ENCODE peak calls at places on chromosomes 13 and 19, in six cellular contexts. One of them, this sample, is unnamed.

GRCh38 chr19:55638864-55639359 is 1.9 kb upstream of the ZNF580 start:
- DNase-seq in stimulated activated CD8-positive, alpha-beta memory T cell treated with anti-CD3 and anti-CD28 coated beads, Interleukin-15, amount 100 ng/mL, for 4 hours: no peak
- DNase-seq in mammary epithelial cell: no peak
- DNase-seq in endodermal cell: peak; percentile 81
- DNase-seq in cortex of kidney: no peak
- DNase-seq in AG08396: no peak
- DNase-seq in this sample: no peak

GRCh38 chr19:41430907-41431306 is 3.7 kb upstream of the B3GNT8 start:
- DNase-seq in stimulated activated CD8-positive, alpha-beta memory T cell treated with anti-CD3 and anti-CD28 coated beads, Interleukin-15, amount 100 ng/mL, for 4 hours: no peak
- DNase-seq in AG08396: no peak
- DNase-seq in endodermal cell: no peak
- DNase-seq in mammary epithelial cell: no peak
- DNase-seq in cortex of kidney: no peak
- DNase-seq in this sample: no peak

GRCh38 chr19:13029893-13030292 is 34.6 kb downstream of the NFIX start:
- DNase-seq in mammary epithelial cell: no peak
- DNase-seq in cortex of kidney: no peak
- DNase-seq in AG08396: no peak
- DNase-seq in endodermal cell: peak; percentile 79
- DNase-seq in stimulated activated CD8-positive, alpha-beta memory T cell treated with anti-CD3 and anti-CD28 coated beads, Interleukin-15, amount 100 ng/mL, for 4 hours: no peak
- DNase-seq in this sample: no peak

GRCh38 chr19:40392894-40393517 is 3.0 kb upstream of the HIPK4 start:
- DNase-seq in cortex of kidney: no peak
- DNase-seq in AG08396: no peak
- DNase-seq in stimulated activated CD8-positive, alpha-beta memory T cell treated with anti-CD3 and anti-CD28 coated beads, Interleukin-15, amount 100 ng/mL, for 4 hours: no peak
- DNase-seq in endodermal cell: no peak
- DNase-seq in mammary epithelial cell: peak; percentile 40
- DNase-seq in this sample: no peak

GRCh38 chr19:33406521-33407139 is 33.1 kb downstream of the CEBPG start:
- DNase-seq in endodermal cell: peak; percentile 97
- DNase-seq in AG08396: peak; percentile 90
- DNase-seq in mammary epithelial cell: peak; percentile 28
- DNase-seq in stimulated activated CD8-positive, alpha-beta memory T cell treated with anti-CD3 and anti-CD28 coated beads, Interleukin-15, amount 100 ng/mL, for 4 hours: peak; percentile 26
- DNase-seq in cortex of kidney: no peak
- DNase-seq in this sample: no peak

GRCh38 chr19:2546128-2547032 is 70.5 kb downstream of the GADD45B start:
- DNase-seq in AG08396: no peak
- DNase-seq in cortex of kidney: no peak
- DNase-seq in endodermal cell: peak; percentile 85
- DNase-seq in mammary epithelial cell: no peak
- DNase-seq in stimulated activated CD8-positive, alpha-beta memory T cell treated with anti-CD3 and anti-CD28 coated beads, Interleukin-15, amount 100 ng/mL, for 4 hours: no peak
- DNase-seq in this sample: no peak

GRCh38 chr13:100980171-100980570 is 305.6 kb upstream of the TMTC4 start:
- DNase-seq in stimulated activated CD8-positive, alpha-beta memory T cell treated with anti-CD3 and anti-CD28 coated beads, Interleukin-15, amount 100 ng/mL, for 4 hours: no peak
- DNase-seq in AG08396: no peak
- DNase-seq in endodermal cell: no peak
- DNase-seq in mammary epithelial cell: no peak
- DNase-seq in cortex of kidney: no peak
- DNase-seq in this sample: no peak

GRCh38 chr19:30229524-30230174 is 142.5 kb upstream of the ZNF536 start:
- DNase-seq in stimulated activated CD8-positive, alpha-beta memory T cell treated with anti-CD3 and anti-CD28 coated beads, Interleukin-15, amount 100 ng/mL, for 4 hours: no peak
- DNase-seq in endodermal cell: peak; percentile 64
- DNase-seq in mammary epithelial cell: no peak
- DNase-seq in cortex of kidney: no peak
- DNase-seq in AG08396: peak; percentile 67
- DNase-seq in this sample: no peak

GRCh38 chr19:5585461-5586299 is 17.9 kb upstream of the TINCR start:
- DNase-seq in AG08396: no peak
- DNase-seq in mammary epithelial cell: no peak
- DNase-seq in cortex of kidney: no peak
- DNase-seq in stimulated activated CD8-positive, alpha-beta memory T cell treated with anti-CD3 and anti-CD28 coated beads, Interleukin-15, amount 100 ng/mL, for 4 hours: peak; percentile 8
- DNase-seq in endodermal cell: peak; percentile 94
- DNase-seq in this sample: no peak

GRCh38 chr13:73169971-73170370 is 111.2 kb downstream of the KLF5 start:
- DNase-seq in stimulated activated CD8-positive, alpha-beta memory T cell treated with anti-CD3 and anti-CD28 coated beads, Interleukin-15, amount 100 ng/mL, for 4 hours: no peak
- DNase-seq in endodermal cell: peak; percentile 64
- DNase-seq in AG08396: no peak
- DNase-seq in mammary epithelial cell: no peak
- DNase-seq in cortex of kidney: no peak
- DNase-seq in this sample: no peak

GRCh38 chr19:5128251-5128931 is 159.5 kb downstream of the KDM4B start:
- DNase-seq in AG08396: peak; percentile 88
- DNase-seq in stimulated activated CD8-positive, alpha-beta memory T cell treated with anti-CD3 and anti-CD28 coated beads, Interleukin-15, amount 100 ng/mL, for 4 hours: no peak
- DNase-seq in cortex of kidney: no peak
- DNase-seq in endodermal cell: peak; percentile 87
- DNase-seq in mammary epithelial cell: no peak
- DNase-seq in this sample: no peak

GRCh38 chr13:98301721-98302120 is 124.7 kb upstream of the RNF113B start:
- DNase-seq in endodermal cell: no peak
- DNase-seq in cortex of kidney: no peak
- DNase-seq in stimulated activated CD8-positive, alpha-beta memory T cell treated with anti-CD3 and anti-CD28 coated beads, Interleukin-15, amount 100 ng/mL, for 4 hours: no peak
- DNase-seq in AG08396: peak; percentile 32
- DNase-seq in mammary epithelial cell: no peak
- DNase-seq in this sample: no peak

GRCh38 chr19:40542197-40542859 is 34.3 kb upstream of the SHKBP1 start:
- DNase-seq in mammary epithelial cell: no peak
- DNase-seq in stimulated activated CD8-positive, alpha-beta memory T cell treated with anti-CD3 and anti-CD28 coated beads, Interleukin-15, amount 100 ng/mL, for 4 hours: no peak
- DNase-seq in endodermal cell: no peak
- DNase-seq in cortex of kidney: no peak
- DNase-seq in AG08396: peak; percentile 62
- DNase-seq in this sample: no peak

GRCh38 chr13:113584205-113584869 is at the start of gene TFDP1:
- DNase-seq in cortex of kidney: no peak
- DNase-seq in stimulated activated CD8-positive, alpha-beta memory T cell treated with anti-CD3 and anti-CD28 coated beads, Interleukin-15, amount 100 ng/mL, for 4 hours: no peak
- DNase-seq in AG08396: peak; percentile 98
- DNase-seq in endodermal cell: peak; percentile 94
- DNase-seq in mammary epithelial cell: peak; percentile 86
- DNase-seq in this sample: peak; percentile 82

GRCh38 chr13:44155422-44156293 is 218.0 kb upstream of the SERP2 start:
- DNase-seq in stimulated activated CD8-positive, alpha-beta memory T cell treated with anti-CD3 and anti-CD28 coated beads, Interleukin-15, amount 100 ng/mL, for 4 hours: no peak
- DNase-seq in AG08396: peak; percentile 59
- DNase-seq in mammary epithelial cell: no peak
- DNase-seq in cortex of kidney: no peak
- DNase-seq in endodermal cell: peak; percentile 69
- DNase-seq in this sample: no peak

GRCh38 chr13:24982333-24982999 is 113.5 kb upstream of the PABPC3 start:
- DNase-seq in cortex of kidney: no peak
- DNase-seq in endodermal cell: no peak
- DNase-seq in mammary epithelial cell: no peak
- DNase-seq in AG08396: no peak
- DNase-seq in stimulated activated CD8-positive, alpha-beta memory T cell treated with anti-CD3 and anti-CD28 coated beads, Interleukin-15, amount 100 ng/mL, for 4 hours: no peak
- DNase-seq in this sample: no peak

GRCh38 chr19:2428756-2429711 is 1.6 kb upstream of the TIMM13 start:
- DNase-seq in mammary epithelial cell: no peak
- DNase-seq in AG08396: no peak
- DNase-seq in endodermal cell: peak; percentile 74
- DNase-seq in cortex of kidney: no peak
- DNase-seq in stimulated activated CD8-positive, alpha-beta memory T cell treated with anti-CD3 and anti-CD28 coated beads, Interleukin-15, amount 100 ng/mL, for 4 hours: no peak
- DNase-seq in this sample: no peak

GRCh38 chr13:77136902-77137420 is 110.0 kb upstream of the FBXL3 start:
- DNase-seq in stimulated activated CD8-positive, alpha-beta memory T cell treated with anti-CD3 and anti-CD28 coated beads, Interleukin-15, amount 100 ng/mL, for 4 hours: no peak
- DNase-seq in cortex of kidney: no peak
- DNase-seq in AG08396: peak; percentile 23
- DNase-seq in endodermal cell: no peak
- DNase-seq in mammary epithelial cell: peak; percentile 20
- DNase-seq in this sample: no peak

GRCh38 chr13:83753912-83754624 is 128.2 kb downstream of the SLITRK1 start:
- DNase-seq in mammary epithelial cell: peak; percentile 89
- DNase-seq in stimulated activated CD8-positive, alpha-beta memory T cell treated with anti-CD3 and anti-CD28 coated beads, Interleukin-15, amount 100 ng/mL, for 4 hours: no peak
- DNase-seq in endodermal cell: no peak
- DNase-seq in cortex of kidney: no peak
- DNase-seq in AG08396: no peak
- DNase-seq in this sample: no peak

GRCh38 chr13:114058051-114058867 is 74.2 kb downstream of the RASA3 start:
- DNase-seq in mammary epithelial cell: no peak
- DNase-seq in endodermal cell: no peak
- DNase-seq in AG08396: no peak
- DNase-seq in cortex of kidney: no peak
- DNase-seq in stimulated activated CD8-positive, alpha-beta memory T cell treated with anti-CD3 and anti-CD28 coated beads, Interleukin-15, amount 100 ng/mL, for 4 hours: no peak
- DNase-seq in this sample: no peak

GRCh38 chr19:46408611-46409039 is 4.7 kb downstream of the CCDC8 start:
- DNase-seq in stimulated activated CD8-positive, alpha-beta memory T cell treated with anti-CD3 and anti-CD28 coated beads, Interleukin-15, amount 100 ng/mL, for 4 hours: no peak
- DNase-seq in AG08396: no peak
- DNase-seq in cortex of kidney: no peak
- DNase-seq in endodermal cell: peak; percentile 75
- DNase-seq in mammary epithelial cell: no peak
- DNase-seq in this sample: no peak

GRCh38 chr19:1252818-1253513 is 4.6 kb downstream of the MIDN start:
- DNase-seq in endodermal cell: peak; percentile 65
- DNase-seq in cortex of kidney: no peak
- DNase-seq in AG08396: peak; percentile 87
- DNase-seq in mammary epithelial cell: peak; percentile 93
- DNase-seq in stimulated activated CD8-positive, alpha-beta memory T cell treated with anti-CD3 and anti-CD28 coated beads, Interleukin-15, amount 100 ng/mL, for 4 hours: peak; percentile 58
- DNase-seq in this sample: no peak

GRCh38 chr19:51959791-51960190 is 26.8 kb downstream of the ZNF350 start:
- DNase-seq in mammary epithelial cell: no peak
- DNase-seq in cortex of kidney: no peak
- DNase-seq in stimulated activated CD8-positive, alpha-beta memory T cell treated with anti-CD3 and anti-CD28 coated beads, Interleukin-15, amount 100 ng/mL, for 4 hours: no peak
- DNase-seq in endodermal cell: no peak
- DNase-seq in AG08396: peak; percentile 20
- DNase-seq in this sample: no peak

GRCh38 chr13:79987323-79987722 is 353.6 kb downstream of the SPRY2 start:
- DNase-seq in endodermal cell: no peak
- DNase-seq in AG08396: no peak
- DNase-seq in stimulated activated CD8-positive, alpha-beta memory T cell treated with anti-CD3 and anti-CD28 coated beads, Interleukin-15, amount 100 ng/mL, for 4 hours: no peak
- DNase-seq in cortex of kidney: no peak
- DNase-seq in mammary epithelial cell: peak; percentile 95
- DNase-seq in this sample: no peak

GRCh38 chr13:25378528-25378927 is 6.8 kb downstream of the ATP8A2 start:
- DNase-seq in AG08396: no peak
- DNase-seq in mammary epithelial cell: no peak
- DNase-seq in endodermal cell: no peak
- DNase-seq in cortex of kidney: no peak
- DNase-seq in stimulated activated CD8-positive, alpha-beta memory T cell treated with anti-CD3 and anti-CD28 coated beads, Interleukin-15, amount 100 ng/mL, for 4 hours: no peak
- DNase-seq in this sample: no peak

GRCh38 chr13:36251528-36251927 is 37.2 kb upstream of the SOHLH2 start:
- DNase-seq in AG08396: no peak
- DNase-seq in cortex of kidney: no peak
- DNase-seq in stimulated activated CD8-positive, alpha-beta memory T cell treated with anti-CD3 and anti-CD28 coated beads, Interleukin-15, amount 100 ng/mL, for 4 hours: no peak
- DNase-seq in mammary epithelial cell: no peak
- DNase-seq in endodermal cell: no peak
- DNase-seq in this sample: no peak

GRCh38 chr13:111319521-111319920 is 921 bp upstream of the TEX29 start:
- DNase-seq in endodermal cell: no peak
- DNase-seq in mammary epithelial cell: no peak
- DNase-seq in cortex of kidney: no peak
- DNase-seq in stimulated activated CD8-positive, alpha-beta memory T cell treated with anti-CD3 and anti-CD28 coated beads, Interleukin-15, amount 100 ng/mL, for 4 hours: no peak
- DNase-seq in AG08396: no peak
- DNase-seq in this sample: no peak

GRCh38 chr19:10603873-10604459 is 16.9 kb upstream of the AP1M2 start:
- DNase-seq in endodermal cell: no peak
- DNase-seq in stimulated activated CD8-positive, alpha-beta memory T cell treated with anti-CD3 and anti-CD28 coated beads, Interleukin-15, amount 100 ng/mL, for 4 hours: no peak
- DNase-seq in AG08396: no peak
- DNase-seq in cortex of kidney: no peak
- DNase-seq in mammary epithelial cell: peak; percentile 29
- DNase-seq in this sample: no peak

GRCh38 chr19:46600393-46601317 is 475 bp upstream of the CALM3 start:
- DNase-seq in AG08396: peak; percentile 98
- DNase-seq in endodermal cell: peak; percentile 99
- DNase-seq in mammary epithelial cell: peak; percentile 97
- DNase-seq in stimulated activated CD8-positive, alpha-beta memory T cell treated with anti-CD3 and anti-CD28 coated beads, Interleukin-15, amount 100 ng/mL, for 4 hours: peak; percentile 91
- DNase-seq in cortex of kidney: no peak
- DNase-seq in this sample: no peak

GRCh38 chr13:23547000-23547590 is 23.1 kb upstream of the TNFRSF19 start:
- DNase-seq in AG08396: peak; percentile 38
- DNase-seq in cortex of kidney: no peak
- DNase-seq in stimulated activated CD8-positive, alpha-beta memory T cell treated with anti-CD3 and anti-CD28 coated beads, Interleukin-15, amount 100 ng/mL, for 4 hours: no peak
- DNase-seq in endodermal cell: peak; percentile 72
- DNase-seq in mammary epithelial cell: peak; percentile 4
- DNase-seq in this sample: no peak

GRCh38 chr19:44024900-44025216 is 321 bp upstream of the ZNF222 start:
- DNase-seq in AG08396: no peak
- DNase-seq in cortex of kidney: no peak
- DNase-seq in stimulated activated CD8-positive, alpha-beta memory T cell treated with anti-CD3 and anti-CD28 coated beads, Interleukin-15, amount 100 ng/mL, for 4 hours: no peak
- DNase-seq in endodermal cell: no peak
- DNase-seq in mammary epithelial cell: no peak
- DNase-seq in this sample: no peak

GRCh38 chr13:110470272-110471009 is 91.1 kb downstream of the RAB20 start:
- DNase-seq in mammary epithelial cell: no peak
- DNase-seq in stimulated activated CD8-positive, alpha-beta memory T cell treated with anti-CD3 and anti-CD28 coated beads, Interleukin-15, amount 100 ng/mL, for 4 hours: no peak
- DNase-seq in endodermal cell: no peak
- DNase-seq in AG08396: no peak
- DNase-seq in cortex of kidney: no peak
- DNase-seq in this sample: no peak

GRCh38 chr13:31234729-31235128 is 35.0 kb downstream of the B3GLCT start:
- DNase-seq in endodermal cell: peak; percentile 65
- DNase-seq in AG08396: no peak
- DNase-seq in stimulated activated CD8-positive, alpha-beta memory T cell treated with anti-CD3 and anti-CD28 coated beads, Interleukin-15, amount 100 ng/mL, for 4 hours: no peak
- DNase-seq in mammary epithelial cell: no peak
- DNase-seq in cortex of kidney: no peak
- DNase-seq in this sample: no peak

GRCh38 chr19:17058236-17058635 is 17.0 kb downstream of the HAUS8 start:
- DNase-seq in stimulated activated CD8-positive, alpha-beta memory T cell treated with anti-CD3 and anti-CD28 coated beads, Interleukin-15, amount 100 ng/mL, for 4 hours: no peak
- DNase-seq in mammary epithelial cell: peak; percentile 39
- DNase-seq in cortex of kidney: no peak
- DNase-seq in AG08396: no peak
- DNase-seq in endodermal cell: no peak
- DNase-seq in this sample: no peak

This sample was measured in vagina.